ENCODE peak calls at places on chromosomes 13 and 19, in five cellular contexts. F is GM12891, R is spleen, T is transverse colon, U is GM12878. K is an unnamed sample.

GRCh38 chr19:19628499-19629134 is 597 bp upstream of the LPAR2 start:
- DNase-seq in U (no peak), F (no peak), T (peak), R (peak), K (no peak)

GRCh38 chr19:50326101-50326664 is 3.0 kb downstream of the KCNC3 start:
- DNase-seq in U (no peak), R (peak), T (no peak), F (no peak), K (peak)

GRCh38 chr13:80508031-80508430 is 167.1 kb upstream of the SPRY2 start:
- DNase-seq in U (no peak), T (no peak), F (no peak), R (no peak), K (no peak)

GRCh38 chr13:75452564-75452963 is 29.4 kb downstream of the TBC1D4 start:
- DNase-seq in R (no peak), T (no peak), F (no peak), U (no peak), K (no peak)

GRCh38 chr19:40596608-40597328 is 4.4 kb upstream of the LTBP4 start:
- DNase-seq in T (peak), U (no peak), F (no peak), R (no peak), K (no peak)

GRCh38 chr13:23707674-23708073 is 137.5 kb downstream of the TNFRSF19 start:
- DNase-seq in U (no peak), T (no peak), R (no peak), F (no peak), K (no peak)

GRCh38 chr19:934865-935422 is 9.1 kb downstream of the ARID3A start:
- DNase-seq in R (peak), T (peak), U (no peak), F (no peak), K (no peak)

GRCh38 chr19:54434112-54434861 is 14.7 kb upstream of the LENG8 start:
- DNase-seq in F (no peak), T (no peak), U (no peak), R (no peak), K (no peak)

GRCh38 chr13:33316890-33317289 is 31.3 kb upstream of the STARD13 start:
- DNase-seq in R (no peak), F (no peak), U (no peak), T (no peak), K (no peak)

GRCh38 chr13:51697855-51698254 is 106.1 kb downstream of the DHRS12 start:
- DNase-seq in T (no peak), R (no peak), F (no peak), U (no peak), K (no peak)

GRCh38 chr13:19791953-19792537 is 9.3 kb upstream of the PSPC1 start:
- DNase-seq in T (no peak), U (no peak), F (no peak), R (no peak), K (no peak)

GRCh38 chr19:10975374-10976036 is 14.7 kb downstream of the SMARCA4 start:
- DNase-seq in U (no peak), F (no peak), T (no peak), R (no peak), K (no peak)

GRCh38 chr13:108322206-108322824 is 52.8 kb downstream of the TNFSF13B start:
- DNase-seq in F (no peak), U (peak), T (no peak), R (no peak), K (peak)

GRCh38 chr13:39765801-39766463 is 110.5 kb downstream of the COG6 start:
- DNase-seq in F (no peak), U (no peak), R (no peak), T (peak), K (no peak)

GRCh38 chr13:75319244-75319643 is 162.7 kb downstream of the TBC1D4 start:
- DNase-seq in U (no peak), R (no peak), F (no peak), T (no peak), K (no peak)

GRCh38 chr19:16654151-16654550 is 5.8 kb downstream of the SMIM7 start:
- DNase-seq in U (no peak), R (no peak), T (no peak), F (no peak), K (no peak)

GRCh38 chr13:37534181-37534580 is 64.4 kb downstream of the POSTN start:
- DNase-seq in U (no peak), T (no peak), R (no peak), F (no peak), K (no peak)

GRCh38 chr19:51002542-51003311 is 1.3 kb upstream of the KLK8 start:
- DNase-seq in R (peak), U (no peak), T (no peak), F (no peak), K (no peak)

GRCh38 chr13:32255744-32256120 is 59.4 kb downstream of the ZAR1L start:
- DNase-seq in T (no peak), U (no peak), F (no peak), R (no peak), K (no peak)

GRCh38 chr13:58369941-58370340 is 738.4 kb downstream of the PCDH17 start:
- DNase-seq in R (no peak), F (no peak), T (no peak), U (no peak), K (no peak)

GRCh38 chr19:1449467-1450442 is at the start of gene APC2:
- DNase-seq in F (no peak), R (no peak), T (no peak), U (no peak), K (no peak)

GRCh38 chr13:105135852-105136251 is 1399.6 kb downstream of the EFNB2 start:
- DNase-seq in U (no peak), F (no peak), R (no peak), T (no peak), K (no peak)

GRCh38 chr13:107450931-107451330 is 764.4 kb downstream of the LIG4 start:
- DNase-seq in T (no peak), F (no peak), R (no peak), U (no peak), K (no peak)

GRCh38 chr19:35746556-35746955 is 1.1 kb downstream of the PSENEN start:
- DNase-seq in T (no peak), F (no peak), R (no peak), U (no peak), K (no peak)

GRCh38 chr19:6204212-6204611 is 68.7 kb downstream of the ACSBG2 start:
- DNase-seq in R (no peak), F (no peak), T (no peak), U (no peak), K (no peak)

GRCh38 chr13:102903659-102904407 is 58.0 kb downstream of the ERCC5 start:
- DNase-seq in T (no peak), F (no peak), R (no peak), U (no peak), K (no peak)

GRCh38 chr19:40549007-40549708 is 27.5 kb upstream of the SHKBP1 start:
- DNase-seq in T (peak), R (peak), U (no peak), F (peak), K (peak)

GRCh38 chr19:42275517-42275916 is 6.5 kb downstream of the CIC start:
- DNase-seq in U (no peak), F (no peak), T (no peak), R (no peak), K (no peak)

GRCh38 chr13:40340368-40341085 is 325.9 kb downstream of the FOXO1 start:
- DNase-seq in R (no peak), U (no peak), F (no peak), T (no peak), K (no peak)

DNA sequence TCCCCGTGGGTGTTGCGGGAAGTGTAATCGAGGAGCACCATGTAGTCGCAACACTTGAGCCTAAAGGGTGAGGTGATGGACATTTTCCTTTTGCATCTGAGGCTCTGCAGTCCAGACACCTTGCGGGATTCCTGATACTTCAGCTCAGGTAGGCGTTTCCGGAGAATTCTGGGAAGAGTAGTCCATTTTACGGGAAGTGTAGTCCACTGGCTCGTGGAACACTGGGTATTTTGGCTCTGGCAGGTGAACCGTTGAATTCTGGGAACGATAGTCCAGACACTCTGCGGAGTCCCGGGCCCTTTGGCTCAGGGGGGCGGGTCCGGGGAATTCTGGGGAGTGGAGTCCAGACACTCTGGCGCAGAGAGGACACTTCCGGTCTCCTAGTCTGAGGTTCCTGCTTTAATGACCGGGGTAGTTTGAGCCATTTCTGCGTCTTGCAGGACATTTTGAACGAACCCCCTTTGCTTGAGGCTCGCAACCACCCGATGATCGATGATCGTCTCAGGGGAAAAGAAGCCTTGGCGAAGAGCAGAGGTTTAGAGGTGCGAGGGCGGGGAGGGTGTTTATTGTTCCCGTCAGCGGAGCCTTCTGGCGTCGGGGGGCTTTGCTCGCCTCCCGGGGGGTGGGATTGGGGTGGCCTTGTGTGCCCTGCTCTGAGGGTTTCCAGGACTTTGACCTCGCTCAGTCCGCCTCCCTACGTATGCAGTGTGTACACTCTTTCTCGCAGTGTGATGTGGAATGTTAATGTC is at the start of gene ZNF223:
- DNase-seq in R (peak), U (peak), F (peak), T (peak), K (peak)
- TF ChIP-seq POLR2AphosphoS5 in R (peak), U (no peak), F (no peak), T (peak), K (no peak)

GRCh38 chr19:52028027-52028779 is at the start of gene ZNF614:
- DNase-seq in U (peak), R (peak), T (peak), F (peak), K (peak)
- TF ChIP-seq POLR2A in U (peak), R (no peak), T (peak), F (peak), K (peak)

DNA sequence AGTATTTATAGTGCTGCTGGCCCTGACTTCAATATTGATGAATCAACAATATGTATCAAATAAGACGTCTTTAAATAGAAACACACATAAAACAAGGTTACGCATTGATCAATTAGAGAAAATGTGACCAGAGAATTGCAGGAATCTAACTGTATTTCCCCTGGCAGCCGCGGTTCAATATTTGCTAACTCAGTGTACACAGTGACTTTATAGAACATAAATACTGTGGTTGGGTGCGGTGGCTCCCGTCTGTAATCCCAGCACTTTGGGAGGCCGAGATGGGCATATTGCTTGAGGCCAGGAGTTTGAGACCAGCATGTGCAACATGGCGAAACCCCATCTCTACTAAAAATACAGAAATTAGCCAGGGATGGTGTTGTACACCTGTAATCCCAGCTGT is 22.8 kb upstream of the UPF3A start:
- DNase-seq in F (no peak), U (no peak), T (peak), R (no peak), K (no peak)
- TF ChIP-seq POLR2AphosphoS5 in F (no peak), U (no peak), T (no peak), R (no peak), K (no peak)

DNA sequence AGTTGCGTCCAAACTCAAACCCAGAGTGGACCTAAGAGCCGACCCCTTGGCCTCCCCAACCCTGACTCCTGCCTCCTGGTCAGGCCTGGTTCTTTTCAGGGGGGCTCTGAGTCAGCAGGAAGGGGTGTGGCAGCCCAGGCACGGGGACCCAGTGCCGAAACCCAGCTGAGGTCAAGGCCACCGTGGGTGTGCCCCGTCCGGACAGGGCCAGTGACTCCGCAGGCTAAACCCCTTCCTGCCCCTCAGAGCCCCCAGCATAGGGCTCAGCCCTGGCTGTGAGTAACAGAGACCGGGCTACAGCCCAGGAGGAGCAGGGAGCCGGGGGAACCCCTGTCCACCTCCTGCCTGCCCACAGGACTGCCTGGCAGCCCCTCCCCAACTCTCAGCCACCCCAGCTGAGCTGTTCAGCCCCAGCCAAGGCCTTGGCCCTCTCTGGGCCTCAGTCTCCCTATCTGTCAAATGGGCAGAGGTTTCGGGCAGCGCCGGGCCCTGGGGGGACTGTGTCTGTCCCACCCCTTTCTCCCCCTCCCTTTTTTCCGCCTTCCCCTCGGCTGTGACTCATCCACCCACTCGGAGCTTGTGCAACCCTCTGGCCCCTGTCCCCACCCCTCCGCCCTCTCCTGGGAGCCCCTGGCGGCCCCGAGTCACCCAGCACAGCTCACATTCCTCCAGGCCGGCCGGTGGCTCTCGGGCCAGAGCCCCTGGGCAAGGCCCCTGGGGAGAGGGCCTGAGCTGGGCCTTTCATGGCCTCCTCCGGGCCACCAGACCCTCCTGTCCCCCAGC is 8.6 kb downstream of the ZBTB7A start:
- DNase-seq in R (peak), T (peak), F (no peak), U (no peak), K (no peak)
- TF ChIP-seq POLR2A in R (no peak), T (peak), F (no peak), U (no peak), K (no peak)

GRCh38 chr13:98025480-98026025 is 72.1 kb downstream of the IPO5 start:
- DNase-seq in U (no peak), R (no peak), T (no peak), F (no peak), K (no peak)
- TF ChIP-seq POLR2AphosphoS5 in U (no peak), R (no peak), T (no peak), F (no peak), K (no peak)

DNA sequence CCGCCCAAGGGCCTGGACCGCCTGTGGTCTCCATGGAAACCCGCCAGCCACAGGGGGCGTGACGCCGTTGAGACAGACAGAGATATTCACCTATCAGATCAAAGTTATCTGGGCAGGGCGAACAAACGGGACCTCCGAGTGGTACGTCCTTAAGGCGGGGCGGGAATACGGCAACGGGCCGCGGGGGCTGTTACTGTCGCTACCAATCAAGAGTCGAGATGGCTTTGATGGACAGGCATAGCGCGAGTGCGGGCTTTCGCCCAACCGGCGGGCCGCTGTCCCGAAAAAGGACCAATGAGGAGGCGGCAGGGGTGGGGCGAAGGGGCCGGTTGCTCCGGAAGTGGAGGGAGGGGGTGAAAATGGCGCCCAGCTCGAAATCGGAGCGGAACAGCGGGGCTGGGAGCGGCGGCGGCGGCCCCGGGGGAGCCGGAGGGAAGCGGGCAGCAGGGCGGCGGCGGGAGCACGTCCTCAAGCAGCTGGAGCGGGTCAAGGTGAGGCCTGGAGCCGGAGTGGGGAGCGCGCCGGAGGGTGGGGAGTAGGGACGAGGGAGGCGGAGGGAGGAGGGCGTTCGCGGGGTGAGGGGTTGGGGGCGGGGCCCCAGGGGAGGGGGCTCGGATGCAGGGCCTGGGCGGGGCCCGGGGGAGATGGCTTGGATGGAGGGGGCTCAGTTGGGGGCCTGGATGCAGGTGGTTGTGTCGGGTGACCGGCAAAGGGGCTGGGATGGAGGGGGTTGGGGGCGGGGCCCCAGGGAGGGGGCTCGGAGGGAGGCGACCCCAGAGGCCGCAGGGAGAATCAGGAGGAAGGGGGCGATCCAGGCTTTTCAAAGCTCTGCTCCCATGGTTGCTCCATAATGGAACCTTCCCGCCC is at the start of gene DCAF15:
- DNase-seq in F (peak), U (peak), R (peak), T (peak), K (peak)
- TF ChIP-seq POLR2A in F (peak), U (peak), R (no peak), T (peak), K (peak)

DNA sequence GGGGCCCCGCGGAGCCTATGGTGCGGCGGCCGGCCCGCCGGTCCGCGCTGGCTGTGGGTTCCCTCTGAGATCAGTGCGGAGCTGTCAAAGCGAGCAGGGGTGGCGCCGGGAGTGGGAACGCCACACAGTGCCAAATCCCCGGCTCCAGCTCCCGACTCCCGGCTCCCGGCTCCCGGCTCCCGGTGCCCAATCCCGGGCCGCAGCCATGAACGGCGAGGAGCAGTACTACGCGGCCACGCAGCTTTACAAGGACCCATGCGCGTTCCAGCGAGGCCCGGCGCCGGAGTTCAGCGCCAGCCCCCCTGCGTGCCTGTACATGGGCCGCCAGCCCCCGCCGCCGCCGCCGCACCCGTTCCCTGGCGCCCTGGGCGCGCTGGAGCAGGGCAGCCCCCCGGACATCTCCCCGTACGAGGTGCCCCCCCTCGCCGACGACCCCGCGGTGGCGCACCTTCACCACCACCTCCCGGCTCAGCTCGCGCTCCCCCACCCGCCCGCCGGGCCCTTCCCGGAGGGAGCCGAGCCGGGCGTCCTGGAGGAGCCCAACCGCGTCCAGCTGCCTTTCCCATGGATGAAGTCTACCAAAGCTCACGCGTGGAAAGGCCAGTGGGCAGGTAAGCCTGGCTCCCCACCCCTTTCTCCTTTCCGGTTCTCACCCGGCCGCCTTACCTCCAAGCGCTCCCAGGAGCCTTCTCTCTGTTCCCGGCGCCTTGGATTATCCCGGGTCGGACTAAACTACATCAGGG is at the start of gene PDX1:
- DNase-seq in T (peak), U (no peak), F (no peak), R (no peak), K (peak)
- TF ChIP-seq POLR2AphosphoS5 in T (no peak), U (no peak), F (no peak), R (no peak), K (no peak)

GRCh38 chr13:30618186-30618937 is 642 bp downstream of the USPL1 start:
- DNase-seq in U (no peak), T (peak), F (no peak), R (peak), K (no peak)
- TF ChIP-seq POLR2A in U (no peak), T (no peak), F (no peak), R (no peak), K (no peak)

DNA sequence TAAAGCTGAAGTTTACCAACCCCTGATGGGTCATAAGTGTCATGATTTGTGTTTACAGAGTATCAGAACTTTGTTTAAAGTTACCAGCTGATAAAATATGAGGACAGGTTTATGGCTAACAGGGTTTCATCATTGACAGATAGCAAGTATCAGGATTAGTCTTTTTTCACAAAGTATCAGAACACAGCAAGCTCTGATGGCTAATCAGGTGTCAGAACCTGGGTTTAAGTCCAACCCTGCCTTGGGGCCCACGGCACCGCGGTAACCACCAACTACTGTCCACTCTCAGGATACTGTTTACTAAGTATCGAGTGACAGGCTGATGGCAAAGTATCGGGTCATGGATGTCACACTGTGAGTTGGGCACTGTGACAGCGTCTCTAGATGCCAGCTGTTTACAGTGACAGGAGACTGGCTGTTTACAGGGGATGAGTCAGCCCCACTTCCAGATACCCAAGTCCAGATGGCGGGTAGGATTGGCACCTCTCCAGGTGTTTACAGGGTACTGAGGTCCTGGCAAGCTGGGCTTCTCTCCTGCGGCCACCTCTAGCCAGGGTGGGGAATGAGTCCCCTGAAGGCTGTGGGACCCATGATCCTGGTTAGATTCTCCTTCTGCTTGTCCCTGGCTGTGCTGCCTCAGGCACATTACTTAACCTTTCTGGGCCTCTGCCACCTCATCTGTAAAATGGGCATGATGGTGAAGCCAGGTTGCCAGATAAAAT is 21.8 kb downstream of the ARRDC2 start:
- DNase-seq in T (peak), U (no peak), F (no peak), R (no peak), K (no peak)
- TF ChIP-seq POLR2AphosphoS5 in T (no peak), U (no peak), F (no peak), R (no peak), K (no peak)

GRCh38 chr19:7888145-7888825 is at the start of gene LRRC8E:
- DNase-seq in R (no peak), U (no peak), T (peak), F (no peak), K (no peak)
- TF ChIP-seq POLR2A in R (no peak), U (no peak), T (peak), F (no peak), K (no peak)

K was measured in GM12892.